ENCODE peak calls at places on chromosome 5, in seven cellular contexts. One of them, this sample, is unnamed.
A peak's percentile ranks its signal among the peaks of the same experiment; 100 is the strongest.

GRCh38 chr5:72177538-72177937 is 70.3 kb downstream of the MAP1B start:
- DNase-seq in cardiac fibroblast: no peak
- DNase-seq in fibroblast of mammary gland: no peak
- DNase-seq in heart left ventricle: no peak
- DNase-seq in suprapubic skin: no peak
- DNase-seq in CD4-positive, alpha-beta T cell: no peak
- DNase-seq in heart right ventricle: no peak
- DNase-seq in this sample: no peak

GRCh38 chr5:119338326-119338957 is 17.4 kb upstream of the TNFAIP8 start:
- DNase-seq in cardiac fibroblast: no peak
- DNase-seq in fibroblast of mammary gland: no peak
- DNase-seq in heart left ventricle: no peak
- DNase-seq in suprapubic skin: no peak
- DNase-seq in CD4-positive, alpha-beta T cell: no peak
- DNase-seq in heart right ventricle: no peak
- DNase-seq in this sample: no peak

GRCh38 chr5:87872986-87873385 is 395.7 kb downstream of the TMEM161B start:
- DNase-seq in cardiac fibroblast: no peak
- DNase-seq in fibroblast of mammary gland: no peak
- DNase-seq in heart left ventricle: no peak
- DNase-seq in suprapubic skin: no peak
- DNase-seq in CD4-positive, alpha-beta T cell: no peak
- DNase-seq in heart right ventricle: no peak
- DNase-seq in this sample: no peak

GRCh38 chr5:179610903-179611265 is 12.6 kb downstream of the HNRNPH1 start:
- DNase-seq in cardiac fibroblast: no peak
- DNase-seq in fibroblast of mammary gland: no peak
- DNase-seq in heart left ventricle: no peak
- DNase-seq in suprapubic skin: peak; percentile 35
- DNase-seq in CD4-positive, alpha-beta T cell: no peak
- DNase-seq in heart right ventricle: no peak
- DNase-seq in this sample: no peak

GRCh38 chr5:74275204-74275992 is 365.1 kb downstream of the ENC1 start:
- DNase-seq in cardiac fibroblast: peak; percentile 37
- DNase-seq in fibroblast of mammary gland: peak; percentile 84
- DNase-seq in heart left ventricle: no peak
- DNase-seq in suprapubic skin: no peak
- DNase-seq in CD4-positive, alpha-beta T cell: no peak
- DNase-seq in heart right ventricle: no peak
- DNase-seq in this sample: no peak

GRCh38 chr5:170266570-170267379 is 30.8 kb downstream of the LCP2 start:
- DNase-seq in cardiac fibroblast: no peak
- DNase-seq in fibroblast of mammary gland: no peak
- DNase-seq in heart left ventricle: no peak
- DNase-seq in suprapubic skin: peak; percentile 83
- DNase-seq in CD4-positive, alpha-beta T cell: peak; percentile 65
- DNase-seq in heart right ventricle: no peak
- DNase-seq in this sample: no peak

GRCh38 chr5:93677344-93678021 is 63.9 kb downstream of the POU5F2 start:
- DNase-seq in cardiac fibroblast: peak; percentile 81
- DNase-seq in fibroblast of mammary gland: peak; percentile 90
- DNase-seq in heart left ventricle: peak; percentile 30
- DNase-seq in suprapubic skin: no peak
- DNase-seq in CD4-positive, alpha-beta T cell: no peak
- DNase-seq in heart right ventricle: peak; percentile 37
- DNase-seq in this sample: peak; percentile 71

GRCh38 chr5:178232124-178232919 is at the start of gene PHYKPL:
- DNase-seq in cardiac fibroblast: peak; percentile 61
- DNase-seq in fibroblast of mammary gland: peak; percentile 63
- DNase-seq in heart left ventricle: peak; percentile 81
- DNase-seq in suprapubic skin: no peak
- DNase-seq in CD4-positive, alpha-beta T cell: peak; percentile 64
- DNase-seq in heart right ventricle: peak; percentile 80
- DNase-seq in this sample: peak; percentile 85

DNA sequence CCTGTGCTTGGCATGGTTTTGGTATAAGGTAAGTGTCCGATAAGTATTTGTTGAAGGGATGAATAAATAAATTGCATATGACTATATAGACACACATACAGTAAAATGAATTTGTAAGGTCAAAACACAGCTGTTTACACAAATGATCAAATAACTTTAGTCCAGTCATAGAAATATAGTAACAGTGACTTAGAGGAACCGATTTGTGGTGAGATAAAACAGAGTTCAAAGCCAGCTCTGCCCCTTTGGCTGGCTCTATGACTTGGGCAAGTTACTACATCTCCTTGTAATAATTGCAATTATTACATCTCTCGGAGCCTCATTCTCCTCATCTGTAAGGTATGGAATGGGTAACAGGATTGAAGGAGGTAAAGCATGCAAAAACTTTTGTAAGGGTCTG is 384.0 kb downstream of the PLK2 start:
- DNase-seq in cardiac fibroblast: no peak
- DNase-seq in fibroblast of mammary gland: no peak
- DNase-seq in heart left ventricle: no peak
- DNase-seq in suprapubic skin: no peak
- DNase-seq in CD4-positive, alpha-beta T cell: no peak
- DNase-seq in heart right ventricle: no peak
- DNase-seq in this sample: no peak
- TF ChIP-seq CTCF in cardiac fibroblast: no peak
- TF ChIP-seq CTCF in fibroblast of mammary gland: no peak
- TF ChIP-seq CTCF in heart left ventricle: no peak
- TF ChIP-seq CTCF in suprapubic skin: no peak
- TF ChIP-seq CTCF in CD4-positive, alpha-beta T cell: no peak
- TF ChIP-seq CTCF in heart right ventricle: no peak
- TF ChIP-seq CTCF in this sample: no peak

DNA sequence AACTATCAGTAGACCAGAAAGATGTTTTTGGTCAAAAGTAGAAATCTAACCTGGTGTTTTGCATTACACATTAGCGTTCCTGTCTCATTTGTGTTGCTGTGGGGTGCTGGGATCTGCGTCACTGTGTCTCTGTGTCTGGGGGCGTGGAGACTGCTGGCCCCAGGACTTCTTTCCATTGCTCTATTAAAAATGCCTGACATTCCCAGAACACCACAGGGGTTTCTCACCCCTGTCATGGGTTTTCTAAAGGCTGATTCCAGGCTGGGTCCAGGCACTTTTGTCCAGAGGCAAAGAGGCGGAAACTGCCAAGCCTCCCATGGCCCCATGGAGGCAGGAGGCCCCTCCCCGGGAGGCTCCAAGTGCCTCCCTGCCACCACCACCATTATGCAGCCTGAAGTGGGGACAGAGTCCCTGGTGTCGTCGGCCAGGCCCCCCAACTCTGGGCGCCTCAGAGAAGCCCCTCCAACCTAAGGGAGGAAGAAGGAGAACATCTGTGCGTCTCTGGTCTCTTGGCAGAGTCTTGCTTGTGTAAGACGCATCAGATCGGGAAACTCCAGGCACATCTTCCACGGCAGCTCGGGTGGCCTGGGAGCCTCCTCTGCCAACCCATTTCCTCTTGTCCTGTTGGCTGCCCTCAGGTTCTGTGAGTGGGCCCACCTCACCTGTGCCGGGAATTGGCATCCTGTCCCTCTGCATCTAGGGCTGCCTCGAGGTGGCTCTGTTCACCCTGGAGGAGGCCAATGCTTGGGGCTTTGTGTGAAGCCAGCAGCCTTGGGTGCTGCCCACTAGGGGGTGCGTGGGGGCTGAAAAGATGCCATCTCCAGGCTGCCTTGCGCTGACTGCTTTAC is 13.8 kb upstream of the PLEKHG4B start:
- DNase-seq in cardiac fibroblast: peak; percentile 52
- DNase-seq in fibroblast of mammary gland: peak; percentile 54
- DNase-seq in heart left ventricle: peak; percentile 50
- DNase-seq in suprapubic skin: no peak
- DNase-seq in CD4-positive, alpha-beta T cell: no peak
- DNase-seq in heart right ventricle: peak; percentile 46
- DNase-seq in this sample: peak; percentile 66
- TF ChIP-seq CTCF in cardiac fibroblast: peak; percentile 61
- TF ChIP-seq CTCF in fibroblast of mammary gland: peak; percentile 67
- TF ChIP-seq CTCF in heart left ventricle: peak; percentile 44
- TF ChIP-seq CTCF in suprapubic skin: no peak
- TF ChIP-seq CTCF in CD4-positive, alpha-beta T cell: no peak
- TF ChIP-seq CTCF in heart right ventricle: peak; percentile 39
- TF ChIP-seq CTCF in this sample: peak; percentile 54

GRCh38 chr5:55692106-55692417 is 20.1 kb downstream of the SLC38A9 start:
- DNase-seq in cardiac fibroblast: no peak
- DNase-seq in fibroblast of mammary gland: no peak
- DNase-seq in heart left ventricle: no peak
- DNase-seq in suprapubic skin: no peak
- DNase-seq in CD4-positive, alpha-beta T cell: no peak
- DNase-seq in heart right ventricle: no peak
- DNase-seq in this sample: no peak

GRCh38 chr5:55692509-55692908 is 19.6 kb downstream of the SLC38A9 start:
- DNase-seq in cardiac fibroblast: no peak
- DNase-seq in fibroblast of mammary gland: no peak
- DNase-seq in heart left ventricle: no peak
- DNase-seq in suprapubic skin: no peak
- DNase-seq in CD4-positive, alpha-beta T cell: no peak
- DNase-seq in heart right ventricle: no peak
- DNase-seq in this sample: no peak

GRCh38 chr5:55694152-55694830 is 17.8 kb downstream of the SLC38A9 start:
- DNase-seq in cardiac fibroblast: peak; percentile 64
- DNase-seq in fibroblast of mammary gland: peak; percentile 56
- DNase-seq in heart left ventricle: no peak
- DNase-seq in suprapubic skin: no peak
- DNase-seq in CD4-positive, alpha-beta T cell: no peak
- DNase-seq in heart right ventricle: no peak
- DNase-seq in this sample: no peak

DNA sequence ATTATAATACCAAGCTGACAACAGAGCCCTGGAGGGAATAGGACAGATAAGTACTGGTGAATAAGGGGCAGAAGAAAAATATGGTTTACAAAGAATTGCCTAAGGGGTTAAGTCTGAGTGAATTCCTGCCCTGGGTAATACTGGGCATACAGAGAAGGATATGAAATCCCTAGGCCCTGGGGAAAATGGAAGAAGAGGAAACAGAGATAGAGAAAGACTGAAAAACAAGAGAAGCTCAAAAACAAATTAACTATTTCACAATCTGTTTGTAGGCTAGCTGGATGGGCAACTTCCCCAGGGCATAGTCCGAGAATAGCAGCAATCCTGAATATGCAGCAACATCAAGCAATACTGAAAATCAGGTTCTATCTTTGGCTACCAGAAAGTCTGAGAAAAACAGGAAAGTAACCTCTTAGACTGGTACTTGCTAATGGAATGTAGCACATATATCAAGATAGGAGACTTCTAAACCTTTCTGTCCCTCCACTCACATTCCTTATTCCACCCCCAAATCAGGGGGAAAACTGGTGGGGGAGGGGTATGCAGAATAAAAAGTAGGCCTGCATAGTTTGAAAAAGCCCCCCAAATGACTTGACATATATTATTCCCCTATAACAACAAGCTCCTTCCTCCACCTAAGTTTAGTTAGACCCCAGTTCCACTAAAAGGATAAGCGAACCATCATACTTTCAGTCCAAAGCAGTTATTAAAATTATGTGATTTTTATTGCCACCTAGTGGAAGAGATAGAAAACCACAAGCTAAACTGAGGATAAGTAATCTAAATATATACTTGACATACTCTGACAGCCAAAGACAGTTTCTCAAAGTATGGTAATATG is 20.6 kb downstream of the SLC38A9 start:
- DNase-seq in cardiac fibroblast: peak; percentile 68
- DNase-seq in fibroblast of mammary gland: peak; percentile 70
- DNase-seq in heart left ventricle: no peak
- DNase-seq in suprapubic skin: no peak
- DNase-seq in CD4-positive, alpha-beta T cell: no peak
- DNase-seq in heart right ventricle: no peak
- DNase-seq in this sample: no peak
- TF ChIP-seq CTCF in cardiac fibroblast: peak; percentile 38
- TF ChIP-seq CTCF in fibroblast of mammary gland: peak; percentile 51
- TF ChIP-seq CTCF in heart left ventricle: peak; percentile 79
- TF ChIP-seq CTCF in suprapubic skin: peak; percentile 69
- TF ChIP-seq CTCF in CD4-positive, alpha-beta T cell: peak; percentile 82
- TF ChIP-seq CTCF in heart right ventricle: peak; percentile 72
- TF ChIP-seq CTCF in this sample: peak; percentile 87

DNA sequence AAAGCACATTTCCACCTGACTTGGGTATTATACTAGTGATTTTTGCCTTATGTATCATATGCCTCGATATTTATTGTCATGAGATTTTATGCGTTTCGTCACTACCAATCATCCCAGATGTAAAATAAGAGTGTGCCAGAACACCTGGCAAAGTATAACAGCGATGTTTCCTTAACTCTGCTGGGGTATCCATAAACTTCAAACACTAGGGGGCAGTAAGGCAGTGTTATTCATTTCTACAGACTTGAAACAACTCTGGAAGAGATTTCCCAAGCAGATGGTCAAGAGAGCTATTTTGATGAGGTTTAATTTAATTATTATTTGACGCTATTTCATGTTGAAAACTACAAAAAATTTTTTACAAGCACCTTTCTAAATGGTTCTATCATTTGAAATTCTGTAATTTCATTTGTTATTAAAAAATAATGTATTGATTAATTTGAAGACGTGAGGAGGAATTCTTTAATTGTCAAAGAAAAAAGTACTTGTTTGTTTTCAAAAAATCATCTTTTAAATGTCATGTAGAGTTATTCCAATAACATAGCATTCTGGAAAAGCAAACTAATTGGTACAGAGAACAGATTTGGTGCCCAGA is 388.5 kb upstream of the CTNND2 start:
- DNase-seq in cardiac fibroblast: peak; percentile 9
- DNase-seq in fibroblast of mammary gland: peak; percentile 3
- DNase-seq in heart left ventricle: no peak
- DNase-seq in suprapubic skin: no peak
- DNase-seq in CD4-positive, alpha-beta T cell: no peak
- DNase-seq in heart right ventricle: no peak
- DNase-seq in this sample: no peak
- TF ChIP-seq CTCF in cardiac fibroblast: no peak
- TF ChIP-seq CTCF in fibroblast of mammary gland: peak; percentile 7
- TF ChIP-seq CTCF in heart left ventricle: peak; percentile 9
- TF ChIP-seq CTCF in suprapubic skin: no peak
- TF ChIP-seq CTCF in CD4-positive, alpha-beta T cell: no peak
- TF ChIP-seq CTCF in heart right ventricle: peak; percentile 6
- TF ChIP-seq CTCF in this sample: peak; percentile 64